ENCODE peak calls at places on chromosome 4, in four cellular contexts. P is aorta, K is RWPE2, Z is T-helper 17 cell. A is an unnamed sample.

GRCh38 chr4:80610845-80611244 is 275.3 kb downstream of the CFAP299 start:
- ATAC-seq in P (no peak), K (no peak), Z (no peak), A (peak)

GRCh38 chr4:46698891-46699290 is 210.2 kb downstream of the COX7B2 start:
- ATAC-seq in P (peak), K (no peak), Z (no peak), A (no peak)

GRCh38 chr4:7396186-7396585 is 38.5 kb downstream of the PSAPL1 start:
- ATAC-seq in P (no peak), K (no peak), Z (no peak), A (no peak)

GRCh38 chr4:76200771-76201224 is 12.8 kb downstream of the SCARB2 start:
- ATAC-seq in P (no peak), K (no peak), Z (no peak), A (no peak)

GRCh38 chr4:145132521-145133098 is 34.5 kb downstream of the ABCE1 start:
- ATAC-seq in P (no peak), K (peak), Z (peak), A (peak)

GRCh38 chr4:38590017-38590416 is 74.0 kb upstream of the KLF3 start:
- ATAC-seq in P (no peak), K (no peak), Z (no peak), A (no peak)

GRCh38 chr4:25608644-25609043 is 47.0 kb upstream of the SLC34A2 start:
- ATAC-seq in P (no peak), K (no peak), Z (no peak), A (no peak)

GRCh38 chr4:158814207-158814606 is 45.4 kb downstream of the FNIP2 start:
- ATAC-seq in P (no peak), K (no peak), Z (no peak), A (no peak)

GRCh38 chr4:144374065-144374464 is 233.5 kb upstream of the GYPA start:
- ATAC-seq in P (no peak), K (no peak), Z (no peak), A (peak)

A was measured in stimulated activated memory B cell treated with anti-CD40 and anti-IgM and Interleukin-4, amounts not matched to agents 10 μg/mL and 1 μg/mL and 100 μg/mL, for 72 hours.